ENCODE peak calls at places on chromosome 1, in eight cellular contexts. K is AG04450; F is tibial nerve; M is progenitor cell of endocrine pancreas; Y is BJ; U is glutamatergic neuron; J is fibroblast of mammary gland; H is activated CD8-positive, alpha-beta T cell treated with anti-CD3 and anti-CD28 coated beads for 36 hours. O is an unnamed sample.

GRCh38 chr1:226061793-226062557 is 541 bp upstream of the H3-3A start:
- DNase-seq in J (peak), M (peak), U (peak), H (peak), K (no peak), F (peak), Y (no peak), O (no peak)

GRCh38 chr1:150813028-150813707 is 5.1 kb upstream of the CTSK start:
- DNase-seq in U (peak), H (peak), F (peak), M (peak), Y (no peak), J (peak), K (peak), O (peak)

GRCh38 chr1:53175302-53175913 is 21.2 kb upstream of the CPT2 start:
- DNase-seq in U (no peak), K (no peak), J (peak), M (no peak), H (no peak), F (no peak), Y (no peak), O (no peak)

GRCh38 chr1:173545688-173546087 is 57.2 kb downstream of the SLC9C2 start:
- DNase-seq in K (no peak), F (no peak), Y (no peak), U (no peak), J (no peak), M (no peak), H (no peak), O (no peak)

GRCh38 chr1:112581530-112582192 is 37.3 kb downstream of the ST7L start:
- DNase-seq in H (no peak), F (no peak), J (peak), K (no peak), Y (no peak), M (no peak), U (no peak), O (no peak)

GRCh38 chr1:21901473-21901847 is 35.6 kb downstream of the HSPG2 start:
- DNase-seq in M (no peak), K (no peak), F (no peak), Y (no peak), U (no peak), H (no peak), J (peak), O (no peak)

GRCh38 chr1:31181515-31182343 is 58.0 kb downstream of the NKAIN1 start:
- DNase-seq in Y (no peak), M (peak), F (peak), H (peak), J (peak), U (peak), K (no peak), O (peak)

GRCh38 chr1:98323906-98324358 is 337.6 kb upstream of the SNX7 start:
- DNase-seq in U (no peak), M (no peak), F (peak), H (peak), Y (peak), K (peak), J (peak), O (no peak)

GRCh38 chr1:226882631-226883409 is 12.4 kb downstream of the PSEN2 start:
- DNase-seq in J (peak), U (no peak), F (no peak), Y (no peak), M (no peak), H (peak), K (peak), O (peak)

DNA sequence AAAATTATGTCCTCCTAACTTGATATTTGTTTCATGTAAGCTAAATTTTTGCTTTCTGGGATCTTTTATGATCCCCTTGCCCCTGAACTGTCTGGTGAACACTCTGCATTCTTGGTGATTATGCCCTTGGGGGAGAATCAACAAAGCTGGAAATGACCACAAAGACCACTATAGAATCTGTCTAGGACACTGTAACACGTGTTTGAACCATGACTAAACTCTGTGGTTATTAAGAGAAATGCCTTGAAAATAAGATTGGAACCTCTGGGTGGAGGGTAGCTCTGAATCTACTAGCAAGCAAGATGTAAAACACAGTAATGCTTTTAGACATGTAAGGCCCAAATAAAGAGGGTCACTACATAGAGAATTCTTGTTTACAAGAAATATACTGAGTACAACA is 237.5 kb downstream of the HMCN1 start:
- DNase-seq in Y (peak), F (no peak), M (no peak), H (no peak), J (peak), K (no peak), U (no peak), O (no peak)
- TF ChIP-seq CTCF in Y (no peak), F (no peak), M (no peak), H (no peak), J (no peak), K (no peak), U (no peak), O (no peak)

DNA sequence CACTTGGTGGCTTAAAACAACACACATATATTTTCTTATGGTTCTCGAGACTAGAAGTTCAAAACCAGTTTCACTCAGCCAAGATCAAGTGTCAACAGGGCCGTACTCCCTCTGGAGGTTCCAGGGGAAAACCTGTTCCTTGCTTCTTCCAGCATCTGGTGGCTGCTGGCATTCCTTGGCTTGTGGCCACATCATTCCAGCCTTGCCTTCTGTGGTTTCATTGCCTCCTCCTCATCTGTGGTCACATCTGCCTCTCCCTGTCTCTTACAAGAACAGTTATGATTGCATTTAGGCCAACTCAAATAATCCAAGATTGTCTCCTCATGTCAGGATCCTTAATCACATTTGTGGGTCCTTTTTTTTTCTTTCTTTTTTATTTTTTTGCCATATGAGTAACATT is 240.7 kb upstream of the HOOK1 start:
- DNase-seq in F (no peak), M (no peak), K (peak), Y (peak), J (peak), U (no peak), H (no peak), O (no peak)
- TF ChIP-seq CTCF in F (no peak), M (no peak), K (no peak), Y (no peak), J (peak), U (no peak), H (no peak), O (no peak)

GRCh38 chr1:232170909-232171308 is 459.0 kb downstream of the SIPA1L2 start:
- DNase-seq in H (no peak), K (no peak), F (no peak), Y (no peak), J (no peak), U (no peak), M (no peak), O (no peak)
- TF ChIP-seq CTCF in H (no peak), K (no peak), F (no peak), Y (peak), J (no peak), U (no peak), M (no peak), O (no peak)

GRCh38 chr1:161740871-161741270 is 8.7 kb upstream of the DUSP12 start:
- DNase-seq in H (no peak), M (no peak), F (no peak), K (no peak), Y (no peak), U (no peak), J (no peak), O (no peak)
- TF ChIP-seq CTCF in H (no peak), M (no peak), F (no peak), K (no peak), Y (no peak), U (no peak), J (no peak), O (no peak)

GRCh38 chr1:18681423-18681835 is 50.8 kb downstream of the PAX7 start:
- DNase-seq in K (no peak), M (no peak), F (no peak), Y (no peak), H (peak), U (no peak), J (peak), O (peak)
- TF ChIP-seq CTCF in K (peak), M (peak), F (peak), Y (peak), H (peak), U (peak), J (peak), O (peak)

DNA sequence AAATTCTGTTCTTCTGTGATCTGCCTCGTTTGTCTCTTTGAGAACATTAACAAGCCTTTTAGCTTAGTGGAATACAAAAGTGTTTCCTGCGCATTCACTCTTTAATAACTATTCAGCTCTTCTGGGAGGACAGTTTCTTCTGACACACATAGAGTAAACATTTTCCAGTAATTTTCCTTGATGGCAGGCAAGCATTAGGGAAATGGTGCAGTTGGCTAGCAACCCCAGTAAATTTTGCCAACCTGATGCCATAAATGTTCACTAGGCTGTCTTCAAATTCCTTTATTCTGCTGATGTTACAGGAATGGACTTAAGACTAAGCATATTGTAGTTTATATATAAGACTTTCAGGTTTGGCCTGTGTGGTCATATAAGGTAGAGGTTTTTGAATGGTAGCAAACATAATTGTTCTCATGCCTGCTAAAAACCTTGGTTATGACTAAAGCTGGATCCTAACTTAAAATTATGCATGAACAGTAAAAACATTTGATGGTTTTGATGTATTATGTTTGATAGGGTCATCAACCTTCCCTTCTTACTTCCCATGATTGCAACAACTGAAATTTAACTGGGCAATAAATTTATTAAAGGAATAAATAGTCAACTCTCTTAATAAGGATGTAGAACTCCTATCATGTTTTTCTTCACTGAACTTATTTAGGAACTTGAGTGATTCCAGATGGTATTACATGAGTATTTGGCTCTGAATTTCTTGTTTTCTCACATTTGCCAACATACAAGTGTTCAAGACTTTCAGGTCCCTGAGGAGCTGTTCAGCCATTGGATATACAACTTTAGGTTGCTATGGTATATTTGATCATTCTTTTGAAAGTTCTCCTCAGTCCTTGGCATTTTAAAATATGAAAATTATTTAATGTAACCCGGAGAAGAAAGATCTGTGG is 223.4 kb downstream of the FMN2 start:
- DNase-seq in U (no peak), H (no peak), J (peak), M (no peak), Y (peak), F (no peak), K (no peak), O (no peak)
- TF ChIP-seq CTCF in U (no peak), H (no peak), J (no peak), M (no peak), Y (no peak), F (no peak), K (no peak), O (no peak)

DNA sequence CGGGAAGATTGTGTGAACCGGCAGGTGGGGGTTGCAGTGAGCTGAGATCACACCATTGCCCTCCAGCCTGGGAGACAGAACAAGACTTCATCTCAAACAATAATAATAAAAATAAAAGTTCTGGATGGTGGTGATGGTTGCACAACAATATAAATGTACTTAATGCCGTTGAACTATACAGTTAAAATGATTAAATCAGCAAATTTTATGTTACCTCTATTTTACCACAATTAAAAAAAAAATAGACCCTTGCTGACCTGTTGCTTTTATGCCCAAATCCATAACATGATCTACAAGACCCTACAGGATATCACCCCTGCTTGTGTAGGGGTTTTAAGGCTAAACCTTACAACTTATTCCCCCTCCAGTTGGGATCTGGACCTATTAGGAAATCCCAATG is 11.8 kb upstream of the PDIK1L start:
- DNase-seq in M (no peak), H (no peak), K (no peak), J (no peak), U (no peak), F (no peak), Y (no peak), O (no peak)
- TF ChIP-seq CTCF in M (no peak), H (no peak), K (no peak), J (no peak), U (no peak), F (no peak), Y (no peak), O (no peak)

DNA sequence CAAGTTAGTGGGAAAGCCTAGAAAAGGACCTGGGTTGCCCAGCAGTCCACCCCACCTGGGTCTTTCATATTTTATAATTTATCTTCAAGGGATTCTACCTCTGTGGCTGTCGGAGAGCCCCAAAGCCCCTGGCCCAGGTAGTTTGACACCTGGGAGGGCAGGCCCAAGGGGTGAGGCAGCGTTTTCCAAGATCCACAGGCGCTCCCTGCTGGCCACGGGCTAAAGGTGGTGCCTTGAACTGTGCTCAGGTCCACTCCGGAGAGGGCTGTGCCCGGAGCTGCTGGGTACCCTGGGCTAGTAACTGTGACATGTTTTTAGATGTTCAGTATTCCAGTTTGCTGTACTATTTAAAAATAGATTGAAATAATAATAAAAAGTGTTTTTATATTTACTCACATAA is 37.2 kb upstream of the CRNN start:
- DNase-seq in K (no peak), Y (no peak), M (no peak), J (no peak), U (peak), F (no peak), H (no peak), O (no peak)
- TF ChIP-seq CTCF in K (no peak), Y (peak), M (no peak), J (peak), U (no peak), F (no peak), H (no peak), O (peak)